ENCODE peak calls at places on chromosomes 16 and 17, in seven cellular contexts. A is HFFc6, Z is adrenal gland, D is heart left ventricle, Q is uterus, M is activated B cell treated with CpG ODN at 0.5 μM for 24 hours, U is mammary epithelial cell. R is an unnamed sample.

GRCh38 chr16:81410643-81411235 is 33.9 kb upstream of the CMIP start:
- DNase-seq in D (no peak), Z (no peak), M (no peak), Q (no peak), U (no peak), A (no peak), R (no peak)

GRCh38 chr16:11239644-11240632 is 16.1 kb downstream of the SOCS1 start:
- DNase-seq in Q (no peak), Z (no peak), M (no peak), U (no peak), D (no peak), A (no peak), R (no peak)

GRCh38 chr16:11151156-11151904 is 104.7 kb downstream of the SOCS1 start:
- DNase-seq in U (no peak), Z (no peak), Q (no peak), M (no peak), A (no peak), D (no peak), R (no peak)

GRCh38 chr17:43333438-43333943 is 65.3 kb upstream of the ARL4D start:
- DNase-seq in U (no peak), M (no peak), D (no peak), A (no peak), Z (no peak), Q (no peak), R (no peak)

GRCh38 chr17:69067274-69068047 is 6.7 kb upstream of the ABCA9 start:
- DNase-seq in D (no peak), U (no peak), Z (no peak), Q (no peak), M (no peak), A (no peak), R (no peak)

GRCh38 chr17:48254896-48255295 is 147.3 kb downstream of the SNX11 start:
- DNase-seq in Z (no peak), A (no peak), M (no peak), D (no peak), Q (no peak), U (no peak), R (no peak)

GRCh38 chr16:85245307-85246172 is 133.3 kb upstream of the CIBAR2 start:
- DNase-seq in Z (peak), M (no peak), A (peak), U (peak), Q (peak), D (peak), R (no peak)

GRCh38 chr17:16929757-16930520 is 42.0 kb downstream of the TNFRSF13B start:
- DNase-seq in Q (no peak), D (no peak), Z (no peak), A (no peak), M (no peak), U (no peak), R (peak)

GRCh38 chr17:15377608-15378007 is 36.2 kb upstream of the TEKT3 start:
- DNase-seq in U (no peak), A (peak), Z (no peak), D (no peak), Q (no peak), M (no peak), R (no peak)

GRCh38 chr17:20071824-20072691 is 62.9 kb downstream of the SPECC1 start:
- DNase-seq in M (no peak), Z (no peak), A (no peak), Q (no peak), U (no peak), D (no peak), R (no peak)

GRCh38 chr17:79800325-79801155 is 3.7 kb upstream of the CBX8 start:
- DNase-seq in Z (no peak), U (peak), M (no peak), A (peak), Q (no peak), D (no peak), R (no peak)

GRCh38 chr16:79972053-79972704 is 371.6 kb upstream of the MAF start:
- DNase-seq in A (no peak), Q (no peak), D (no peak), U (peak), M (no peak), Z (peak), R (no peak)

GRCh38 chr17:14303343-14304221 is 2.7 kb downstream of the HS3ST3B1 start:
- DNase-seq in M (peak), Z (no peak), D (no peak), A (no peak), U (no peak), Q (no peak), R (no peak)

GRCh38 chr16:85926370-85926769 is 27.4 kb downstream of the IRF8 start:
- DNase-seq in Z (no peak), M (no peak), A (no peak), D (no peak), U (no peak), Q (no peak), R (no peak)

GRCh38 chr17:73786286-73786743 is 142.1 kb upstream of the SDK2 start:
- DNase-seq in D (no peak), Z (no peak), A (no peak), M (no peak), Q (no peak), U (no peak), R (no peak)

GRCh38 chr17:2103456-2103855 is 48.6 kb downstream of the HIC1 start:
- DNase-seq in Q (no peak), D (no peak), U (no peak), A (no peak), Z (no peak), M (no peak), R (no peak)

DNA sequence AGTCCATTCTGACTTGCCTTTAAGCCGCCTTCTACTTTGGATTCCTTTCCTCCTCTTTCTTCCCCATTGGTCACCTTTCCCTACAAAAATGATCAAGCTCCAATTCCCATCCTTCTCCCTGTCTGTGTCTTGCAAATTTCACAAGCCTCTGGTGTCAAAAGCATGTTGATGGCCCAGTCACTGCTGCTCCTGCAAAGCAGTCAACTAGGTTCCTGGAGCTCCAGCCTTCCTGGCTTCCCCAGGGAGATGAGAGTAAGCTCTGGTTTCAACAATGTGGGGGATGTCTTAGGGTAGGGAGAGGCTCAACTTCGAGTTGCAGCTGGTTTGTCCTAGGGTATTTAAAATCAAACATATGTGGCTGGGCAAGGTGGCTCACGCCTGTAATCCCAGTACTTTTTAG is 36.1 kb upstream of the HELZ start:
- DNase-seq in U (no peak), M (no peak), Z (no peak), A (no peak), D (no peak), Q (no peak), R (no peak)
- TF ChIP-seq CTCF in U (no peak), M (no peak), Z (no peak), A (no peak), D (no peak), Q (no peak), R (no peak)

GRCh38 chr17:58121925-58122324 is 26.3 kb upstream of the OR4D1 start:
- DNase-seq in Q (no peak), Z (no peak), A (peak), U (peak), D (no peak), M (no peak), R (no peak)
- TF ChIP-seq CTCF in Q (no peak), Z (no peak), A (peak), U (peak), D (peak), M (no peak), R (no peak)

GRCh38 chr17:83196088-83196765 is 116.8 kb downstream of the METRNL start:
- DNase-seq in M (peak), D (peak), Z (no peak), Q (no peak), A (no peak), U (no peak), R (peak)

GRCh38 chr17:83194189-83194565 is 114.8 kb downstream of the METRNL start:
- DNase-seq in U (no peak), D (peak), Q (peak), M (peak), A (no peak), Z (no peak), R (peak)

GRCh38 chr17:83194761-83195329 is 115.4 kb downstream of the METRNL start:
- DNase-seq in U (no peak), Q (no peak), Z (no peak), A (no peak), D (peak), M (peak), R (peak)

GRCh38 chr17:83196973-83197880 is 117.8 kb downstream of the METRNL start:
- DNase-seq in A (no peak), Q (no peak), M (peak), U (no peak), D (peak), Z (no peak), R (peak)

GRCh38 chr17:83195330-83196087 is 116.1 kb downstream of the METRNL start:
- DNase-seq in Q (peak), M (peak), D (peak), A (no peak), U (no peak), Z (no peak), R (peak)
- TF ChIP-seq CTCF in Q (no peak), M (no peak), D (no peak), A (peak), U (peak), Z (no peak), R (no peak)

GRCh38 chr16:4471869-4472268 is 2.6 kb downstream of the NMRAL1 start:
- DNase-seq in U (no peak), Z (no peak), A (no peak), M (no peak), Q (no peak), D (no peak), R (no peak)

GRCh38 chr16:4472880-4473279 is 1.5 kb downstream of the NMRAL1 start:
- DNase-seq in D (no peak), A (no peak), U (no peak), Z (no peak), Q (no peak), M (no peak), R (no peak)

GRCh38 chr16:4477966-4478365 is 1.8 kb downstream of the HMOX2 start:
- DNase-seq in M (no peak), U (peak), Q (no peak), Z (no peak), D (no peak), A (peak), R (peak)

GRCh38 chr16:4474192-4474961 is at the start of gene NMRAL1:
- DNase-seq in D (peak), Z (peak), M (peak), Q (peak), A (peak), U (peak), R (peak)

GRCh38 chr16:4475880-4476790 is at the start of gene HMOX2:
- DNase-seq in Z (peak), A (peak), D (peak), M (peak), U (peak), Q (peak), R (peak)
- TF ChIP-seq CTCF in Z (peak), A (peak), D (peak), M (no peak), U (peak), Q (no peak), R (peak)

GRCh38 chr17:17983376-17983775 is 10.7 kb downstream of the DRC3 start:
- DNase-seq in Z (peak), D (no peak), U (peak), Q (no peak), M (no peak), A (no peak), R (no peak)
- TF ChIP-seq CTCF in Z (no peak), D (no peak), U (no peak), Q (no peak), M (no peak), A (no peak), R (no peak)

GRCh38 chr17:50634915-50635719 is 436 bp downstream of the ABCC3 start:
- DNase-seq in M (no peak), U (no peak), D (no peak), Q (no peak), A (no peak), Z (no peak), R (no peak)
- TF ChIP-seq CTCF in M (no peak), U (peak), D (no peak), Q (no peak), A (peak), Z (no peak), R (no peak)

DNA sequence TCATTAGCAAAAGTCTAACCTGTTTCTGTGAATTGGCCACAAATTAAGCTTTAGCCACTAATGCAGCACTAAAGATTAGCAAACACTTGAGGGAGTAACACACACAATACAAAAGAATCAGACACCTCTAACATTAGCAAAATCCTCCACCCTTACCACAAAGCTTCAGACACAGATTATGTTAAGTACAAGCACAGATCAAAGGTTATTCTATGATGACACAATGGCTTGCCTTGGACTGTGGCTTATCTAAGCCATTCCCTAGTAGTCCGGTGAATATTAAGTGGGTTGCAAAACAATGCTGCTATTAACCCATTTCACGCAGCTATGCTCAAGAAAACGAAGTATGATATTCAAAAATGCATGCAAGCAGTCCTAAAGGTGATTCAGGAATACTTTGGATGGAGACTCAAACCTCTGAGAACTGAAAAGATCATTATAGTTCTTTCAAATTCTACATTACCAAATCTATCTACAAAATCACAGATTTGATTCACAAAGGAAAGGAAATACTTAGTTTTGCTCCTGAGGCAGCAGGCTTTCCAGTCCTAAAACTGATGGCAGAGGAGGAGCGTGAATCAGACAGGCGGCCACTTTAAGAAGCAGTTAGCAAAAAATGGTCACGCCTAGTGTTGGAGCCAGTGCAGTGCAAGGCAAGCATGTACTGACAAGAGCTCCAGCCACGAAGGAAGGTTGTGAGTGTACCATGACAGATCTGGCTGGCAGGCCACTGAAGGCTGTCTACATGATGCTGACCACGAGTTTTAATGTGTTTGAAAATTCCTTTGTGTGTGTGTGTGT is 67.2 kb downstream of the PARN start:
- DNase-seq in D (peak), A (no peak), U (peak), M (no peak), Q (no peak), Z (peak), R (no peak)
- TF ChIP-seq CTCF in D (no peak), A (no peak), U (peak), M (no peak), Q (no peak), Z (peak), R (no peak)

GRCh38 chr17:81092518-81093095 is 57.7 kb downstream of the BAIAP2 start:
- DNase-seq in M (no peak), U (no peak), D (no peak), Q (no peak), A (no peak), Z (no peak), R (no peak)

GRCh38 chr17:81093576-81094223 is 58.7 kb downstream of the BAIAP2 start:
- DNase-seq in Z (no peak), M (no peak), Q (no peak), D (no peak), A (no peak), U (no peak), R (no peak)

GRCh38 chr17:81094744-81095607 is 60.0 kb downstream of the BAIAP2 start:
- DNase-seq in U (peak), A (peak), M (no peak), D (peak), Z (peak), Q (peak), R (peak)

GRCh38 chr17:81095608-81095888 is 60.6 kb downstream of the BAIAP2 start:
- DNase-seq in A (no peak), Z (no peak), U (no peak), M (no peak), D (no peak), Q (no peak), R (no peak)

DNA sequence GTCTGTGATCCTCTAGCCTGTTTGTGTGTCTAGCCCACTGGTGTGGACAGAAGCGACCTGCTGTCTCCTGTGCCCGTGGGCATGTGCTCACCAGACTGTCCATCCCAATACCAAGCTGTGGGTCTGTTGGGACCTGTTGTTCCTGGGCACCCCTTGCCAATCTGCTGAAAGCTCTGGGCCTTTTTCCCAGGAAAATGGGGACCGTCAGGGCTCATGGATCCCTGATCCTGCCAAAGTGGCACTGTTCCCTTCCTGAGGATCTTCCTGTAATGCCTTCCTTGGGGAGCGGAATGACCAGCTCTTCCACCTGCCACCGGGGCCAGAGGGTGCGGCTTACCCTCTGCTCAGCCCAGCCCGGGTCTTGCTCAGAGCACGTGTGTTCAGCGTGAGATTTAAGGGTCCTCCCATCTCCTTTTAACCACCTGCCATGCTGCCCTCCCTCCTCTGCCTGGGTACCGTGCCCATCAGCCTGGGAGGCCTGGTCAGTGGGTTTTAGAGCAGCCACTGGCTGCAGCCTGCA is 59.3 kb downstream of the BAIAP2 start:
- DNase-seq in M (no peak), A (no peak), D (no peak), U (no peak), Q (no peak), Z (no peak), R (no peak)
- TF ChIP-seq CTCF in M (no peak), A (peak), D (no peak), U (no peak), Q (no peak), Z (no peak), R (no peak)

GRCh38 chr16:68365167-68365817 is 54.5 kb downstream of the PRMT7 start:
- DNase-seq in M (no peak), Z (no peak), U (no peak), A (no peak), D (peak), Q (no peak), R (no peak)

GRCh38 chr16:68362952-68363846 is 52.4 kb downstream of the PRMT7 start:
- DNase-seq in A (no peak), D (no peak), U (no peak), M (no peak), Q (no peak), Z (no peak), R (no peak)

GRCh38 chr16:68366062-68366461 is 55.2 kb downstream of the PRMT7 start:
- DNase-seq in A (no peak), D (no peak), M (no peak), U (no peak), Q (no peak), Z (no peak), R (no peak)

GRCh38 chr16:68363847-68364600 is 53.2 kb downstream of the PRMT7 start:
- DNase-seq in A (no peak), M (no peak), Q (no peak), D (no peak), U (no peak), Z (no peak), R (no peak)

GRCh38 chr16:68364601-68364998 is 53.8 kb downstream of the PRMT7 start:
- DNase-seq in D (no peak), A (no peak), Z (no peak), Q (no peak), U (no peak), M (no peak), R (no peak)
- TF ChIP-seq CTCF in D (no peak), A (peak), Z (peak), Q (no peak), U (peak), M (no peak), R (no peak)

GRCh38 chr17:75764711-75765421 is at the start of gene GALK1:
- DNase-seq in Z (peak), U (peak), Q (peak), A (peak), D (peak), M (peak), R (peak)
- TF ChIP-seq CTCF in Z (peak), U (peak), Q (peak), A (peak), D (peak), M (no peak), R (peak)